ENCODE peak calls at places on chromosomes 1 and 21, in six cellular contexts. O is effector CD4-positive, alpha-beta T cell; G is naive thymus-derived CD4-positive, alpha-beta T cell; F is LHCN-M2; P is NCI-H1092; I is fibroblast of pulmonary artery. W is an unnamed sample.

GRCh38 chr21:27101533-27101932 is 134.6 kb upstream of the ADAMTS5 start:
- DNase-seq in O (no peak), G (no peak), F (no peak), P (no peak), I (no peak), W (no peak)

GRCh38 chr1:210689741-210690635 is 361.3 kb downstream of the HHAT start:
- DNase-seq in O (no peak), G (no peak), F (no peak), P (no peak), I (no peak), W (no peak)

GRCh38 chr1:215489771-215490566 is 77.1 kb upstream of the KCTD3 start:
- DNase-seq in O (no peak), G (no peak), F (no peak), P (no peak), I (no peak), W (no peak)

GRCh38 chr1:112715264-112716053 is at the start of gene PPM1J:
- DNase-seq in O (peak; percentile 92), G (peak; percentile 99), F (peak; percentile 89), P (no peak), I (peak; percentile 95), W (peak; percentile 98)

GRCh38 chr1:102661481-102661880 is 446.8 kb downstream of the COL11A1 start:
- DNase-seq in O (no peak), G (no peak), F (no peak), P (no peak), I (no peak), W (no peak)

GRCh38 chr1:15181564-15181963 is 28.0 kb downstream of the TMEM51 start:
- DNase-seq in O (no peak), G (no peak), F (no peak), P (no peak), I (no peak), W (no peak)

GRCh38 chr21:26147535-26147934 is 23.0 kb downstream of the APP start:
- DNase-seq in O (no peak), G (no peak), F (peak; percentile 72), P (no peak), I (no peak), W (no peak)

GRCh38 chr1:226001852-226002666 is 2.9 kb upstream of the SDE2 start:
- DNase-seq in O (peak; percentile 63), G (peak; percentile 37), F (peak; percentile 25), P (no peak), I (peak; percentile 89), W (peak; percentile 36)

GRCh38 chr1:91864017-91864700 is 21.8 kb downstream of the TGFBR3 start:
- DNase-seq in O (no peak), G (no peak), F (peak; percentile 20), P (no peak), I (peak; percentile 72), W (no peak)

GRCh38 chr1:154741747-154742495 is 128.2 kb downstream of the KCNN3 start:
- DNase-seq in O (no peak), G (no peak), F (peak; percentile 32), P (no peak), I (peak; percentile 45), W (no peak)

GRCh38 chr1:236303675-236304074 is 21.9 kb upstream of the ERO1B start:
- DNase-seq in O (no peak), G (no peak), F (no peak), P (no peak), I (no peak), W (no peak)

GRCh38 chr1:96240438-96240837 is 481.1 kb upstream of the PTBP2 start:
- DNase-seq in O (no peak), G (no peak), F (no peak), P (no peak), I (no peak), W (no peak)

GRCh38 chr1:240031009-240031408 is 60.7 kb upstream of the FMN2 start:
- DNase-seq in O (no peak), G (no peak), F (peak; percentile 99), P (no peak), I (peak; percentile 82), W (no peak)

GRCh38 chr1:19058476-19058797 is 102.0 kb upstream of the IFFO2 start:
- DNase-seq in O (no peak), G (no peak), F (no peak), P (no peak), I (no peak), W (no peak)

GRCh38 chr21:41786521-41786987 is 19.7 kb upstream of the RIPK4 start:
- DNase-seq in O (no peak), G (no peak), F (peak; percentile 49), P (no peak), I (no peak), W (no peak)

GRCh38 chr1:104878203-104878911 is 1128.7 kb downstream of the AMY1C start:
- DNase-seq in O (no peak), G (no peak), F (no peak), P (no peak), I (no peak), W (no peak)

GRCh38 chr1:72918939-72919338 is 636.6 kb upstream of the NEGR1 start:
- DNase-seq in O (no peak), G (no peak), F (no peak), P (no peak), I (no peak), W (no peak)

GRCh38 chr1:240705584-240705983 is 93.6 kb upstream of the GREM2 start:
- DNase-seq in O (no peak), G (no peak), F (peak; percentile 50), P (no peak), I (peak; percentile 18), W (no peak)

GRCh38 chr1:65063025-65063424 is 85.0 kb upstream of the AK4 start:
- DNase-seq in O (no peak), G (no peak), F (no peak), P (no peak), I (no peak), W (no peak)

GRCh38 chr1:42433324-42433860 is 22.4 kb downstream of the ZMYND12 start:
- DNase-seq in O (no peak), G (no peak), F (no peak), P (no peak), I (no peak), W (no peak)

GRCh38 chr1:246417152-246417812 is 89.8 kb downstream of the SMYD3 start:
- DNase-seq in O (no peak), G (no peak), F (peak; percentile 73), P (no peak), I (peak; percentile 59), W (no peak)

GRCh38 chr1:197178998-197179397 is 32.5 kb upstream of the ASPM start:
- DNase-seq in O (no peak), G (no peak), F (peak; percentile 64), P (no peak), I (peak; percentile 82), W (no peak)

GRCh38 chr1:176866011-176866410 is 298.5 kb downstream of the ASTN1 start:
- DNase-seq in O (no peak), G (no peak), F (no peak), P (no peak), I (peak; percentile 13), W (no peak)

GRCh38 chr21:33116669-33117267 is 46.8 kb downstream of the OLIG1 start:
- DNase-seq in O (no peak), G (no peak), F (no peak), P (no peak), I (no peak), W (no peak)

GRCh38 chr1:245605480-245606156 is 450.8 kb downstream of the KIF26B start:
- DNase-seq in O (no peak), G (no peak), F (no peak), P (peak; percentile 37), I (peak; percentile 75), W (no peak)

GRCh38 chr1:180563013-180563827 is 4.5 kb downstream of the OVAAL start:
- DNase-seq in O (no peak), G (no peak), F (peak; percentile 61), P (no peak), I (peak; percentile 55), W (no peak)

GRCh38 chr1:164773146-164773545 is 214.2 kb downstream of the PBX1 start:
- DNase-seq in O (no peak), G (no peak), F (no peak), P (no peak), I (no peak), W (no peak)

GRCh38 chr1:204380293-204380831 is 20.6 kb upstream of the PLEKHA6 start:
- DNase-seq in O (no peak), G (no peak), F (no peak), P (no peak), I (no peak), W (no peak)

GRCh38 chr1:161091796-161092507 is 2.6 kb upstream of the NECTIN4 start:
- DNase-seq in O (no peak), G (no peak), F (no peak), P (no peak), I (no peak), W (no peak)

GRCh38 chr1:33133478-33134105 is 48.3 kb downstream of the TRIM62 start:
- DNase-seq in O (no peak), G (no peak), F (peak; percentile 31), P (no peak), I (no peak), W (no peak)

GRCh38 chr1:53369034-53369750 is 41.3 kb upstream of the LRP8 start:
- DNase-seq in O (no peak), G (peak; percentile 16), F (no peak), P (no peak), I (no peak), W (no peak)

GRCh38 chr1:198118136-198118535 is 38.7 kb upstream of the NEK7 start:
- DNase-seq in O (no peak), G (no peak), F (peak; percentile 85), P (no peak), I (peak; percentile 93), W (no peak)

GRCh38 chr1:79100385-79100784 is 93.9 kb upstream of the ADGRL4 start:
- DNase-seq in O (no peak), G (no peak), F (peak; percentile 92), P (no peak), I (peak; percentile 69), W (no peak)

GRCh38 chr1:23216771-23217420 is 406 bp downstream of the HTR1D start:
- DNase-seq in O (peak; percentile 20), G (peak; percentile 54), F (no peak), P (no peak), I (no peak), W (peak; percentile 0)

GRCh38 chr1:2948751-2949680 is 72.3 kb upstream of the ACTRT2 start:
- DNase-seq in O (no peak), G (no peak), F (no peak), P (no peak), I (no peak), W (no peak)

GRCh38 chr1:220918285-220918951 is 39.2 kb downstream of the HLX start:
- DNase-seq in O (no peak), G (no peak), F (no peak), P (peak; percentile 21), I (no peak), W (no peak)

GRCh38 chr1:222583079-222583478 is 6.7 kb downstream of the TAF1A start:
- DNase-seq in O (no peak), G (no peak), F (no peak), P (no peak), I (no peak), W (no peak)